ENCODE peak calls at places on chromosome 10, in ten cellular contexts. F is kidney tubule cell; K is adipocyte; Y is NCI-H748 treated with DMSO at 0.1 percent for 48 hours; Z is effector CD4-positive, alpha-beta T cell; B is left ventricle myocardium superior; N is stromal cell of bone marrow; I is retina; X is stimulated activated CD4-positive, alpha-beta T cell treated with anti-CD3 and anti-CD28 coated beads, TNF-alpha, amount 100 ng/mL, for 4 hours; T is lower leg skin. C is an unnamed sample.

GRCh38 chr10:66586073-66586472 is 339.8 kb upstream of the LRRTM3 start:
- DNase-seq in F (peak), K (no peak), Y (no peak), Z (no peak), B (no peak), N (peak), I (no peak), X (no peak), T (no peak), C (no peak)

GRCh38 chr10:114852197-114852596 is 30.6 kb downstream of the FHIP2A start:
- DNase-seq in F (no peak), K (no peak), Y (no peak), Z (no peak), B (no peak), N (no peak), I (no peak), X (no peak), T (no peak), C (no peak)

GRCh38 chr10:17061418-17061817 is 68.2 kb downstream of the CUBN start:
- DNase-seq in F (peak), K (no peak), Y (no peak), Z (no peak), B (no peak), N (no peak), I (no peak), X (no peak), T (no peak), C (no peak)

GRCh38 chr10:70762441-70763177 is 22.6 kb downstream of the TBATA start:
- DNase-seq in F (no peak), K (no peak), Y (no peak), Z (no peak), B (no peak), N (no peak), I (no peak), X (no peak), T (no peak), C (no peak)

GRCh38 chr10:13158401-13158800 is 3.0 kb upstream of the MCM10 start:
- DNase-seq in F (no peak), K (no peak), Y (peak), Z (no peak), B (no peak), N (no peak), I (peak), X (peak), T (no peak), C (no peak)

GRCh38 chr10:43128958-43129706 is 9.1 kb upstream of the CSGALNACT2 start:
- DNase-seq in F (peak), K (peak), Y (no peak), Z (no peak), B (no peak), N (peak), I (no peak), X (no peak), T (no peak), C (peak)

GRCh38 chr10:132366499-132366898 is 30.5 kb upstream of the PWWP2B start:
- DNase-seq in F (no peak), K (no peak), Y (no peak), Z (no peak), B (no peak), N (no peak), I (no peak), X (no peak), T (peak), C (no peak)

GRCh38 chr10:124025152-124025551 is 68.2 kb downstream of the CHST15 start:
- DNase-seq in F (peak), K (no peak), Y (no peak), Z (no peak), B (no peak), N (no peak), I (no peak), X (no peak), T (no peak), C (no peak)

GRCh38 chr10:33311640-33312039 is 22.8 kb downstream of the NRP1 start:
- DNase-seq in F (no peak), K (no peak), Y (no peak), Z (no peak), B (no peak), N (no peak), I (no peak), X (no peak), T (no peak), C (no peak)

GRCh38 chr10:97876387-97876786 is 26.7 kb downstream of the GOLGA7B start:
- DNase-seq in F (no peak), K (no peak), Y (no peak), Z (no peak), B (no peak), N (no peak), I (no peak), X (no peak), T (no peak), C (no peak)

GRCh38 chr10:49360271-49361177 is 35.4 kb downstream of the DRGX start:
- DNase-seq in F (no peak), K (no peak), Y (no peak), Z (no peak), B (peak), N (no peak), I (no peak), X (no peak), T (peak), C (no peak)

GRCh38 chr10:13613519-13613918 is 26.8 kb downstream of the PRPF18 start:
- DNase-seq in F (peak), K (peak), Y (no peak), Z (no peak), B (no peak), N (peak), I (no peak), X (no peak), T (no peak), C (no peak)

GRCh38 chr10:110226926-110227641 is 19.7 kb downstream of the MXI1 start:
- DNase-seq in F (peak), K (peak), Y (no peak), Z (peak), B (peak), N (no peak), I (peak), X (peak), T (peak), C (peak)

GRCh38 chr10:118853916-118854315 is 99.1 kb upstream of the CACUL1 start:
- DNase-seq in F (no peak), K (no peak), Y (no peak), Z (no peak), B (no peak), N (no peak), I (no peak), X (no peak), T (no peak), C (no peak)

GRCh38 chr10:132691711-132692153 is 94.2 kb downstream of the NKX6-2 start:
- DNase-seq in F (no peak), K (no peak), Y (no peak), Z (no peak), B (peak), N (no peak), I (no peak), X (no peak), T (peak), C (no peak)

GRCh38 chr10:62993121-62993520 is 140.0 kb upstream of the NRBF2 start:
- DNase-seq in F (no peak), K (no peak), Y (no peak), Z (no peak), B (no peak), N (no peak), I (no peak), X (no peak), T (no peak), C (no peak)

GRCh38 chr10:124386186-124387077 is 32.3 kb downstream of the OAT start:
- DNase-seq in F (no peak), K (no peak), Y (no peak), Z (no peak), B (no peak), N (no peak), I (no peak), X (no peak), T (peak), C (no peak)

GRCh38 chr10:72802291-72803118 is 91.0 kb upstream of the OIT3 start:
- DNase-seq in F (no peak), K (peak), Y (no peak), Z (no peak), B (no peak), N (peak), I (no peak), X (no peak), T (no peak), C (no peak)

GRCh38 chr10:93715345-93715744 is 13.0 kb upstream of the FRA10AC1 start:
- DNase-seq in F (no peak), K (no peak), Y (no peak), Z (no peak), B (no peak), N (no peak), I (no peak), X (no peak), T (no peak), C (no peak)

GRCh38 chr10:19656420-19657042 is 159.7 kb upstream of the PLXDC2 start:
- DNase-seq in F (no peak), K (no peak), Y (no peak), Z (no peak), B (no peak), N (no peak), I (no peak), X (no peak), T (no peak), C (no peak)

GRCh38 chr10:93995598-93996271 is 2.0 kb downstream of the PLCE1 start:
- DNase-seq in F (peak), K (peak), Y (no peak), Z (no peak), B (no peak), N (no peak), I (no peak), X (no peak), T (no peak), C (no peak)

GRCh38 chr10:94546616-94547175 is 1.1 kb downstream of the HELLS start:
- DNase-seq in F (peak), K (peak), Y (no peak), Z (no peak), B (no peak), N (no peak), I (no peak), X (no peak), T (no peak), C (no peak)

GRCh38 chr10:49115796-49116508 is 630 bp upstream of the VSTM4 start:
- DNase-seq in F (no peak), K (no peak), Y (no peak), Z (no peak), B (no peak), N (no peak), I (no peak), X (no peak), T (peak), C (no peak)

GRCh38 chr10:78263521-78263988 is 229.9 kb downstream of the RPS24 start:
- DNase-seq in F (peak), K (no peak), Y (no peak), Z (no peak), B (no peak), N (peak), I (no peak), X (no peak), T (no peak), C (no peak)

GRCh38 chr10:76453328-76453727 is 1021.9 kb downstream of the LRMDA start:
- DNase-seq in F (no peak), K (no peak), Y (no peak), Z (no peak), B (no peak), N (no peak), I (no peak), X (no peak), T (no peak), C (no peak)

GRCh38 chr10:23886355-23886754 is 322.6 kb upstream of the KIAA1217 start:
- DNase-seq in F (no peak), K (no peak), Y (no peak), Z (no peak), B (no peak), N (no peak), I (no peak), X (no peak), T (no peak), C (no peak)

GRCh38 chr10:33800545-33800944 is 466.1 kb upstream of the NRP1 start:
- DNase-seq in F (no peak), K (peak), Y (no peak), Z (no peak), B (peak), N (peak), I (no peak), X (no peak), T (no peak), C (no peak)

GRCh38 chr10:114499630-114500190 is 95.4 kb upstream of the AFAP1L2 start:
- DNase-seq in F (no peak), K (no peak), Y (no peak), Z (peak), B (no peak), N (no peak), I (no peak), X (peak), T (peak), C (no peak)

GRCh38 chr10:93921338-93921737 is 27.6 kb downstream of the SLC35G1 start:
- DNase-seq in F (no peak), K (no peak), Y (no peak), Z (peak), B (no peak), N (no peak), I (no peak), X (no peak), T (no peak), C (no peak)

GRCh38 chr10:119350529-119351001 is 143.2 kb downstream of the GRK5 start:
- DNase-seq in F (no peak), K (peak), Y (no peak), Z (no peak), B (no peak), N (no peak), I (no peak), X (no peak), T (no peak), C (no peak)

GRCh38 chr10:90930971-90931841 is 10.3 kb upstream of the ANKRD1 start:
- DNase-seq in F (peak), K (peak), Y (no peak), Z (no peak), B (peak), N (peak), I (no peak), X (no peak), T (no peak), C (no peak)

GRCh38 chr10:28217848-28218247 is 85.0 kb downstream of the MPP7 start:
- DNase-seq in F (peak), K (peak), Y (no peak), Z (no peak), B (no peak), N (peak), I (no peak), X (no peak), T (no peak), C (no peak)

C was measured in CMK.